ENCODE peak calls at places on chromosomes 13 and 19, in nine cellular contexts. One of them, this sample, is unnamed.

GRCh38 chr19:39372047-39372802 is 18.7 kb downstream of the PAF1 start:
- DNase-seq in progenitor cell of endocrine pancreas: no peak
- DNase-seq in astrocyte of the cerebellum: peak
- DNase-seq in thoracic aorta: peak
- DNase-seq in upper lobe of right lung: peak
- DNase-seq in GM13977: no peak
- DNase-seq in bronchial epithelial cell: no peak
- DNase-seq in Caco-2: no peak
- DNase-seq in mesothelial cell of epicardium: no peak
- DNase-seq in this sample: no peak

GRCh38 chr13:73107970-73108369 is 49.2 kb downstream of the KLF5 start:
- DNase-seq in progenitor cell of endocrine pancreas: no peak
- DNase-seq in astrocyte of the cerebellum: no peak
- DNase-seq in thoracic aorta: no peak
- DNase-seq in upper lobe of right lung: no peak
- DNase-seq in GM13977: no peak
- DNase-seq in bronchial epithelial cell: no peak
- DNase-seq in Caco-2: no peak
- DNase-seq in mesothelial cell of epicardium: no peak
- DNase-seq in this sample: no peak

GRCh38 chr19:18294467-18294864 is 13.0 kb upstream of the JUND start:
- DNase-seq in progenitor cell of endocrine pancreas: no peak
- DNase-seq in astrocyte of the cerebellum: no peak
- DNase-seq in thoracic aorta: no peak
- DNase-seq in upper lobe of right lung: no peak
- DNase-seq in GM13977: no peak
- DNase-seq in bronchial epithelial cell: peak
- DNase-seq in Caco-2: no peak
- DNase-seq in mesothelial cell of epicardium: no peak
- DNase-seq in this sample: peak

GRCh38 chr13:38103851-38104250 is 234.3 kb upstream of the TRPC4 start:
- DNase-seq in progenitor cell of endocrine pancreas: no peak
- DNase-seq in astrocyte of the cerebellum: no peak
- DNase-seq in thoracic aorta: no peak
- DNase-seq in upper lobe of right lung: no peak
- DNase-seq in GM13977: no peak
- DNase-seq in bronchial epithelial cell: no peak
- DNase-seq in Caco-2: no peak
- DNase-seq in mesothelial cell of epicardium: no peak
- DNase-seq in this sample: no peak

GRCh38 chr19:55657004-55657747 is 2.3 kb downstream of the U2AF2 start:
- DNase-seq in progenitor cell of endocrine pancreas: no peak
- DNase-seq in astrocyte of the cerebellum: no peak
- DNase-seq in thoracic aorta: no peak
- DNase-seq in upper lobe of right lung: no peak
- DNase-seq in GM13977: no peak
- DNase-seq in bronchial epithelial cell: no peak
- DNase-seq in Caco-2: no peak
- DNase-seq in mesothelial cell of epicardium: no peak
- DNase-seq in this sample: no peak

GRCh38 chr13:85379991-85380390 is 419.2 kb downstream of the SLITRK6 start:
- DNase-seq in progenitor cell of endocrine pancreas: no peak
- DNase-seq in astrocyte of the cerebellum: no peak
- DNase-seq in thoracic aorta: no peak
- DNase-seq in upper lobe of right lung: no peak
- DNase-seq in GM13977: no peak
- DNase-seq in bronchial epithelial cell: no peak
- DNase-seq in Caco-2: no peak
- DNase-seq in mesothelial cell of epicardium: no peak
- DNase-seq in this sample: no peak

GRCh38 chr13:94054159-94054558 is 425.3 kb downstream of the DCT start:
- DNase-seq in progenitor cell of endocrine pancreas: no peak
- DNase-seq in astrocyte of the cerebellum: no peak
- DNase-seq in thoracic aorta: no peak
- DNase-seq in upper lobe of right lung: no peak
- DNase-seq in GM13977: no peak
- DNase-seq in bronchial epithelial cell: no peak
- DNase-seq in Caco-2: no peak
- DNase-seq in mesothelial cell of epicardium: no peak
- DNase-seq in this sample: no peak

GRCh38 chr19:5119297-5119998 is 150.5 kb downstream of the KDM4B start:
- DNase-seq in progenitor cell of endocrine pancreas: no peak
- DNase-seq in astrocyte of the cerebellum: no peak
- DNase-seq in thoracic aorta: no peak
- DNase-seq in upper lobe of right lung: no peak
- DNase-seq in GM13977: no peak
- DNase-seq in bronchial epithelial cell: no peak
- DNase-seq in Caco-2: no peak
- DNase-seq in mesothelial cell of epicardium: no peak
- DNase-seq in this sample: no peak

GRCh38 chr19:15223649-15224371 is 8.4 kb downstream of the EPHX3 start:
- DNase-seq in progenitor cell of endocrine pancreas: no peak
- DNase-seq in astrocyte of the cerebellum: no peak
- DNase-seq in thoracic aorta: no peak
- DNase-seq in upper lobe of right lung: no peak
- DNase-seq in GM13977: no peak
- DNase-seq in bronchial epithelial cell: no peak
- DNase-seq in Caco-2: no peak
- DNase-seq in mesothelial cell of epicardium: no peak
- DNase-seq in this sample: no peak

DNA sequence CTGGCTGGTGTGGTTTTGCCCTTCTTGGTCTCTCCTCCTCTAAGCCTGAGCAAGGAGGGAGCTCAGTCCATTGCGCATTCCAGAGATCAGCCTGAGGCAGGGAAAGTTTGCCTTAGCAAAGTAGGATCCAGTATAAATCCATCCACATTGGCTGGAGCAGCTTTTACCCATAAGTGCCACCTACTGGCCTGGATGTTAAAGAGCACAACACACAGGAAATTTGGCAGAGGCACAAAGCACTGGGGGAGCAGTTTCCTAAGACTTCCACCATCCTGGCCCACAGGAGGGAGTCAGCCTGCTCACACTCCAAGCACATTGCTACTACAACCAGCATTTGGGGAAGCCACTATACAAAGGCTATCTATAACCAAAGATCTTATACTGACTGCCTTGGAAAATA is 1124.2 kb downstream of the SLITRK1 start:
- DNase-seq in progenitor cell of endocrine pancreas: no peak
- DNase-seq in astrocyte of the cerebellum: no peak
- DNase-seq in thoracic aorta: no peak
- DNase-seq in upper lobe of right lung: no peak
- DNase-seq in GM13977: peak
- DNase-seq in bronchial epithelial cell: peak
- DNase-seq in Caco-2: peak
- DNase-seq in mesothelial cell of epicardium: no peak
- DNase-seq in this sample: no peak
- TF ChIP-seq CTCF in progenitor cell of endocrine pancreas: peak
- TF ChIP-seq CTCF in astrocyte of the cerebellum: peak
- TF ChIP-seq CTCF in thoracic aorta: no peak
- TF ChIP-seq CTCF in upper lobe of right lung: no peak
- TF ChIP-seq CTCF in GM13977: peak
- TF ChIP-seq CTCF in bronchial epithelial cell: peak
- TF ChIP-seq CTCF in Caco-2: peak
- TF ChIP-seq CTCF in mesothelial cell of epicardium: no peak
- TF ChIP-seq CTCF in this sample: no peak

DNA sequence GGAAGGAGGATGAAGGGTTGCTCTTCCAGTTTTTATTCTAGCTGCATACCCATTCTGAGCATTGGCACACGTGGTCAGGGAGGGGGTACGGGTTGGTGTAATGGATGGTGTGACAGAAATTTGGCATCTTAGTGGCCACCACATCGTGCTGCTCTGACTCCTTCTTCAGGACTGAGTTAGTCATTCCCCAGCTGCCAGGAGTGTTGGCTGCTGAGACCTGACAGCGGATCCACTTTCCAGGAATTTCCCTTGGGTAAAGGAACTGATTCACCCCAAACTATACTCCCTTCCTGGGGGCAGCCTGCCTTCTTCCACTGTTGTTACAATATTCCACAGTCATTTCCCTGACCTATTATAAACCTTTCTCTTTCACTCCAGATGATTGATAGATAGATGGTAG is 595.5 kb upstream of the KLHL1 start:
- DNase-seq in progenitor cell of endocrine pancreas: no peak
- DNase-seq in astrocyte of the cerebellum: no peak
- DNase-seq in thoracic aorta: no peak
- DNase-seq in upper lobe of right lung: no peak
- DNase-seq in GM13977: no peak
- DNase-seq in bronchial epithelial cell: peak
- DNase-seq in Caco-2: no peak
- DNase-seq in mesothelial cell of epicardium: no peak
- DNase-seq in this sample: no peak
- TF ChIP-seq CTCF in progenitor cell of endocrine pancreas: no peak
- TF ChIP-seq CTCF in astrocyte of the cerebellum: no peak
- TF ChIP-seq CTCF in thoracic aorta: no peak
- TF ChIP-seq CTCF in upper lobe of right lung: no peak
- TF ChIP-seq CTCF in GM13977: no peak
- TF ChIP-seq CTCF in bronchial epithelial cell: no peak
- TF ChIP-seq CTCF in Caco-2: no peak
- TF ChIP-seq CTCF in mesothelial cell of epicardium: no peak
- TF ChIP-seq CTCF in this sample: no peak

DNA sequence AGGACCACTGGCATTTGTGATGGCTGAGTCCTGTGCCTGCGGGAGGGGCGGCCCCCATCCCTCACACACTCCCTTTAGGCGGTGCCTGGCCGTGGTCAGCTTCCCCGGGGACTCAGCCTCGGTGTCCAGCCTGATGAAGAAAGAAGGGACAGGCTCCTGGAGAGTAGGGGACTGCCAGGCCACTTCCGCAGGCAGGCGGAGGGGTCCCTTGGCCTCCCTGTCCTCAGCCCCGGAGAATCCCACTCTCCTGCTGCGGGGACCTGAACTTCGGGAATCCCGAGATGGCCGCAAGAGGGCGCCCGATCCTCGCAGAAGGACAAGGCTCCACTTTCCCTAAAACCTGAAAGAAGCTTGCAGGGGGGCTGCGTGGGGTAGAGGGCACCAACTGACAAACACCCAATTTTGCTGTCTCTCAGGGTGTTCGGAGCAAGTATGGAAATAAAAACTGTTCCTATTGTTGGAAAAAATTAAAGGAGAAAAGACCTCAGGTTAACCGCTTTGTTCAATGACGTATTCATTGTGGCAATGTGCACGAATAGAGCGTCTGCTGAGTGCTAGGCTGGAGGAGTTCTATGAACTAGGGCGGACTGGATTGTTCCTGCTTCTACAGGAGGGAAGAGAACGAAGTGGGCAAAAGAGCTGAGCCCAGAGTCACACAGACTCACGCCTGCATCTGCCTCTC is 297.3 kb downstream of the ZNF536 start:
- DNase-seq in progenitor cell of endocrine pancreas: peak
- DNase-seq in astrocyte of the cerebellum: no peak
- DNase-seq in thoracic aorta: no peak
- DNase-seq in upper lobe of right lung: peak
- DNase-seq in GM13977: peak
- DNase-seq in bronchial epithelial cell: no peak
- DNase-seq in Caco-2: no peak
- DNase-seq in mesothelial cell of epicardium: peak
- DNase-seq in this sample: no peak
- TF ChIP-seq CTCF in progenitor cell of endocrine pancreas: peak
- TF ChIP-seq CTCF in astrocyte of the cerebellum: peak
- TF ChIP-seq CTCF in thoracic aorta: peak
- TF ChIP-seq CTCF in upper lobe of right lung: peak
- TF ChIP-seq CTCF in GM13977: peak
- TF ChIP-seq CTCF in bronchial epithelial cell: peak
- TF ChIP-seq CTCF in Caco-2: peak
- TF ChIP-seq CTCF in mesothelial cell of epicardium: peak
- TF ChIP-seq CTCF in this sample: peak

GRCh38 chr19:29598036-29598435 is 8.0 kb upstream of the POP4 start:
- DNase-seq in progenitor cell of endocrine pancreas: no peak
- DNase-seq in astrocyte of the cerebellum: no peak
- DNase-seq in thoracic aorta: no peak
- DNase-seq in upper lobe of right lung: no peak
- DNase-seq in GM13977: no peak
- DNase-seq in bronchial epithelial cell: no peak
- DNase-seq in Caco-2: no peak
- DNase-seq in mesothelial cell of epicardium: no peak
- DNase-seq in this sample: no peak
- TF ChIP-seq CTCF in progenitor cell of endocrine pancreas: no peak
- TF ChIP-seq CTCF in astrocyte of the cerebellum: no peak
- TF ChIP-seq CTCF in thoracic aorta: no peak
- TF ChIP-seq CTCF in upper lobe of right lung: no peak
- TF ChIP-seq CTCF in GM13977: no peak
- TF ChIP-seq CTCF in bronchial epithelial cell: no peak
- TF ChIP-seq CTCF in Caco-2: no peak
- TF ChIP-seq CTCF in mesothelial cell of epicardium: no peak
- TF ChIP-seq CTCF in this sample: no peak

DNA sequence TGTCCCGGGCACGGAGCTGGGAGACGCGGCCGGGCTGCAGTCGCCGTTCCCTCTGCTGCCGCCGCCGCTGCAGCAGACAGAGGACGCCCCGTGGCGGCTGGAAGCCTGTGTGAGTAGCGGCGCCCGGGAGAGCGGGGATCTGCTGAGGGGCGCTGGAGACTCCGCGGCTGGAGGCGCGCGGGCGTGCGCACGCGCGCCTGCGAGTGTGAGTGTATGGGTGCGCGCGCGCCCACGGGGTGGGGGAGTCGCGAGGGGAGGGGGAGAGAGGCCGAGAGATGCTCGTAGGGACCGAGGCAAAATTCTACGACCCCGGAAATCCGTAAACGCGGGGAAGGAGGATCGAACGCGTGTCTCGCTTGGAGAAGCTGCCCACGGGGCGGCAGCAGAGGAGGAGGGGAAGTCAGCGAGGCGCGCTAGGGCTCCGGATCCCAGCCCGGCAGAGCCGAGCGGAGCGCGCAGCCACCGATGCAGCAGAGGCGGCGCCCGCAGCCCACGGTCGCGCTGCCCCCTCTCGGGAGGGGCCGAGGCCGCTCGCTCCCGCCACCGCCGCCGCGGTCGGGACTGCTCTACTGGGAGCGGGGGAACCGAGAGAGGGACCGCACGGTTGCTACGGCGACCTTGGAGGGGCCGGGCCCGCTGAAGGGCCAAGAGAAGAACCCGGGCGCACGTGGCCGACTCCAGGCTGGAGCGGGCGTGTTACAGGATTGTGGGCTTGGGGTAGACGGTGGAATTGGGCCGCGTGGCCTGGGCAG is at the start of gene ENOX1:
- DNase-seq in progenitor cell of endocrine pancreas: peak
- DNase-seq in astrocyte of the cerebellum: no peak
- DNase-seq in thoracic aorta: no peak
- DNase-seq in upper lobe of right lung: peak
- DNase-seq in GM13977: peak
- DNase-seq in bronchial epithelial cell: no peak
- DNase-seq in Caco-2: peak
- DNase-seq in mesothelial cell of epicardium: peak
- DNase-seq in this sample: peak
- TF ChIP-seq CTCF in progenitor cell of endocrine pancreas: no peak
- TF ChIP-seq CTCF in astrocyte of the cerebellum: no peak
- TF ChIP-seq CTCF in thoracic aorta: no peak
- TF ChIP-seq CTCF in upper lobe of right lung: no peak
- TF ChIP-seq CTCF in GM13977: peak
- TF ChIP-seq CTCF in bronchial epithelial cell: peak
- TF ChIP-seq CTCF in Caco-2: peak
- TF ChIP-seq CTCF in mesothelial cell of epicardium: no peak
- TF ChIP-seq CTCF in this sample: peak

This sample was measured in GM06990.